ENCODE peak calls at places on chromosomes 7 and 10, in four cellular contexts. One of them, this sample, is unnamed.

GRCh38 chr7:28685660-28686417 is 272.3 kb downstream of the TRIL start:
- DNase-seq in K562: peak
- DNase-seq in GM12878: no peak
- DNase-seq in SK-N-SH: peak
- DNase-seq in this sample: peak

GRCh38 chr10:48775206-48775517 is 90.5 kb downstream of the WDFY4 start:
- DNase-seq in K562: no peak
- DNase-seq in SK-N-SH: no peak
- DNase-seq in GM12878: no peak
- DNase-seq in this sample: no peak

GRCh38 chr7:17939111-17939669 is 1.1 kb downstream of the SNX13 start:
- DNase-seq in K562: no peak
- DNase-seq in GM12878: no peak
- DNase-seq in SK-N-SH: no peak
- DNase-seq in this sample: peak

GRCh38 chr7:105830405-105831218 is 45.8 kb downstream of the ATXN7L1 start:
- DNase-seq in K562: no peak
- DNase-seq in GM12878: no peak
- DNase-seq in SK-N-SH: peak
- DNase-seq in this sample: peak

GRCh38 chr7:92680458-92680857 is 90.3 kb upstream of the FAM133B start:
- DNase-seq in SK-N-SH: no peak
- DNase-seq in GM12878: no peak
- DNase-seq in K562: no peak
- DNase-seq in this sample: peak

GRCh38 chr7:88801046-88801445 is 5.5 kb upstream of the TEX47 start:
- DNase-seq in SK-N-SH: no peak
- DNase-seq in K562: no peak
- DNase-seq in GM12878: no peak
- DNase-seq in this sample: no peak

GRCh38 chr7:138388673-138389491 is 71.2 kb upstream of the TRIM24 start:
- DNase-seq in GM12878: no peak
- DNase-seq in SK-N-SH: no peak
- DNase-seq in K562: no peak
- DNase-seq in this sample: peak

GRCh38 chr7:66426996-66427395 is 201.7 kb upstream of the KCTD7 start:
- DNase-seq in SK-N-SH: no peak
- DNase-seq in GM12878: no peak
- DNase-seq in K562: no peak
- DNase-seq in this sample: no peak

GRCh38 chr7:1736826-1737225 is 66.7 kb downstream of the ELFN1 start:
- DNase-seq in K562: no peak
- DNase-seq in SK-N-SH: no peak
- DNase-seq in GM12878: no peak
- DNase-seq in this sample: no peak

GRCh38 chr10:36556468-36556867 is 568.9 kb upstream of the ANKRD30A start:
- DNase-seq in GM12878: no peak
- DNase-seq in K562: no peak
- DNase-seq in SK-N-SH: no peak
- DNase-seq in this sample: no peak

GRCh38 chr10:74058071-74058470 is 60.2 kb downstream of the VCL start:
- DNase-seq in GM12878: no peak
- DNase-seq in K562: no peak
- DNase-seq in SK-N-SH: no peak
- DNase-seq in this sample: no peak

DNA sequence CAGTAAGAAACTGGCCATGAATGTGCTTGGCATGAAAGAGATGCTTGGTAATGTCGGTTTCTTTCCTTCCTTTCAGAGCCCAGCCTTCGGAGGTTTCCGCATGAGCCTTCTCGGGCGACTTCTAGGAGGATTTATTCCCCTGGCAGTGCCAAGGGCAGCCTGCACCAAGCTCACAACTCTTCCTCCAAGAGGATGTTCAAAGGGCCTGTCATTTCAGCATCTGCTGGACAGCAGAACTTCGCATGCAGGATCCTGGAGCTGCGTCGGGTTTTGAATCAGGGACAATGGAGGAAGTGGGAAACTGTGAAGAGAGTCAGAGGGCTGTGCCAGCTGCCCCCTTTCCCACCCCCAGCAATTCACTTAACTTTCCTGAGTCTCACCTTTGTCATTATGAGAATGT is 21.3 kb downstream of the GOLGA7B start:
- DNase-seq in K562: no peak
- DNase-seq in GM12878: no peak
- DNase-seq in SK-N-SH: no peak
- DNase-seq in this sample: no peak
- TF ChIP-seq REST in K562: no peak
- TF ChIP-seq REST in GM12878: no peak
- TF ChIP-seq REST in SK-N-SH: no peak
- TF ChIP-seq REST in this sample: no peak

GRCh38 chr10:53702489-53702888 is 929.9 kb upstream of the MBL2 start:
- DNase-seq in SK-N-SH: no peak
- DNase-seq in GM12878: no peak
- DNase-seq in K562: no peak
- DNase-seq in this sample: no peak

GRCh38 chr10:53697038-53697437 is 924.5 kb upstream of the MBL2 start:
- DNase-seq in SK-N-SH: no peak
- DNase-seq in K562: no peak
- DNase-seq in GM12878: no peak
- DNase-seq in this sample: no peak

GRCh38 chr10:53699231-53699630 is 926.6 kb upstream of the MBL2 start:
- DNase-seq in K562: no peak
- DNase-seq in GM12878: no peak
- DNase-seq in SK-N-SH: peak
- DNase-seq in this sample: no peak

GRCh38 chr10:53700227-53700626 is 927.6 kb upstream of the MBL2 start:
- DNase-seq in K562: no peak
- DNase-seq in GM12878: no peak
- DNase-seq in SK-N-SH: no peak
- DNase-seq in this sample: no peak

GRCh38 chr10:53699684-53700083 is 927.1 kb upstream of the MBL2 start:
- DNase-seq in SK-N-SH: peak
- DNase-seq in K562: no peak
- DNase-seq in GM12878: no peak
- DNase-seq in this sample: no peak
- TF ChIP-seq NFIC in SK-N-SH: no peak
- TF ChIP-seq NFIC in K562: no peak
- TF ChIP-seq NFIC in GM12878: no peak
- TF ChIP-seq NFIC in this sample: no peak

DNA sequence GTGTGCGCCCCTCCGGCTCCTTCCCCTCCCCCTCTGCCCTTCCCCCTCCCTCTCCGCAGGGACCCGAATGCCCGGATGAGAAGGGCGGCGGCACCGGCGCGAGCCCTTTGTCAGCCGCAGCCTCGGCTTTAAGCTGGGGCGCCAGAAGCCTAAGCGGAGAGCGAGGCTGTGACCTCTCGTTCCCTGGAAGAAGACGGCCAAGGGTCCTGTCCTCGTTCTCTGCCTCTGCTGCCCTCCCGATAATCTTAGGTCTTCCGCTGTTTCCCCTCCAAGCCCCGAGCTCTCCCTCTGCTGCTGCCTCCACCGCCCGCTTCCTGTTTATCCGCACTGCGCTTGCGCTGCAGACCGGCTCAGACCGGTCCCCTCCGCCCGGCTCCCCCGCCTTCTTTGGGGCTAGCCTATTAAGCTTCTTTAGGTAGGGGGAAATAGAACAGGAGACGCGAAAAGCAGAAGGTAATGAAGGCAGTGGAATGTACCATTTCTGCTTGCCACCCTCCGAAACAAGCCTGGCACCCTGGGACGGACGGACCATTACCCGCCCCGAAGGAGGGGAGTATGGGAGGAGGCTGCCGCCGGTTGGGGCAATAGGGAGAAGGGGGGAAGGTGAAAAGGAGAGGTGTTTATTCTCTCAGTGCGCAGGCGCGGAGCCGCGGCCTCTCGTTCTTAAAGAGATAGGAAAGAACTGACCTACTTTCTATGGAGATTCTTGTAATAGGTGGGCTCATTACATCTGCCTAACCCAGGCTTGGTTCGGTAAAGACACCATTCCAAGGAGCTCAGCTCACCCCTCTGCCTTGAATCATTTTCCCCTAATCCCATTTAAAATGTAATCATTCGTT is at the start of gene OGA:
- DNase-seq in SK-N-SH: peak
- DNase-seq in K562: peak
- DNase-seq in GM12878: peak
- DNase-seq in this sample: peak
- TF ChIP-seq REST in SK-N-SH: peak
- TF ChIP-seq REST in K562: peak
- TF ChIP-seq REST in GM12878: peak
- TF ChIP-seq REST in this sample: no peak

GRCh38 chr10:14564268-14564744 is 210.4 kb downstream of the FAM107B start:
- DNase-seq in K562: no peak
- DNase-seq in SK-N-SH: no peak
- DNase-seq in GM12878: no peak
- DNase-seq in this sample: no peak
- TF ChIP-seq NFIC in K562: no peak
- TF ChIP-seq NFIC in SK-N-SH: no peak
- TF ChIP-seq NFIC in GM12878: no peak
- TF ChIP-seq NFIC in this sample: no peak

GRCh38 chr7:141203177-141203576 is 129.3 kb downstream of the TMEM178B start:
- DNase-seq in SK-N-SH: no peak
- DNase-seq in GM12878: no peak
- DNase-seq in K562: no peak
- DNase-seq in this sample: no peak
- TF ChIP-seq REST in SK-N-SH: no peak
- TF ChIP-seq REST in GM12878: no peak
- TF ChIP-seq REST in K562: no peak
- TF ChIP-seq REST in this sample: no peak

GRCh38 chr10:106711313-106711906 is 453.1 kb downstream of the SORCS1 start:
- DNase-seq in GM12878: no peak
- DNase-seq in SK-N-SH: peak
- DNase-seq in K562: peak
- DNase-seq in this sample: peak

GRCh38 chr10:106708521-106708920 is 456.0 kb downstream of the SORCS1 start:
- DNase-seq in K562: no peak
- DNase-seq in SK-N-SH: no peak
- DNase-seq in GM12878: no peak
- DNase-seq in this sample: no peak

GRCh38 chr10:106707657-106708056 is 456.8 kb downstream of the SORCS1 start:
- DNase-seq in GM12878: no peak
- DNase-seq in SK-N-SH: no peak
- DNase-seq in K562: no peak
- DNase-seq in this sample: no peak

GRCh38 chr10:106705576-106706526 is 458.7 kb downstream of the SORCS1 start:
- DNase-seq in SK-N-SH: peak
- DNase-seq in K562: peak
- DNase-seq in GM12878: no peak
- DNase-seq in this sample: peak
- TF ChIP-seq NFIC in SK-N-SH: no peak
- TF ChIP-seq NFIC in K562: no peak
- TF ChIP-seq NFIC in GM12878: no peak
- TF ChIP-seq NFIC in this sample: no peak

GRCh38 chr7:24979470-24979862 is 512 bp downstream of the OSBPL3 start:
- DNase-seq in SK-N-SH: peak
- DNase-seq in GM12878: no peak
- DNase-seq in K562: peak
- DNase-seq in this sample: peak
- TF ChIP-seq REST in SK-N-SH: peak
- TF ChIP-seq REST in GM12878: no peak
- TF ChIP-seq REST in K562: no peak
- TF ChIP-seq REST in this sample: no peak